ENCODE peak calls at places on chromosome 17, in four cellular contexts. M, S, K and L are unnamed samples.

GRCh38 chr17:17420035-17420434 is 56.8 kb upstream of the MED9 start:
- DNase-seq in S (no peak), K (no peak), M (no peak), L (no peak)

GRCh38 chr17:74117087-74117486 is 86.4 kb upstream of the RPL38 start:
- DNase-seq in S (no peak), M (no peak), K (no peak), L (no peak)

GRCh38 chr17:37614391-37614790 is 5.2 kb upstream of the SYNRG start:
- DNase-seq in K (peak), S (no peak), M (peak), L (peak)

GRCh38 chr17:9805769-9806168 is 14.4 kb upstream of the DHRS7C start:
- DNase-seq in M (no peak), K (no peak), S (no peak), L (no peak)

GRCh38 chr17:7325031-7325528 is 4.1 kb downstream of the NEURL4 start:
- DNase-seq in K (no peak), M (no peak), S (no peak), L (no peak)

GRCh38 chr17:15096511-15096910 is 168.6 kb downstream of the PMP22 start:
- DNase-seq in S (no peak), M (no peak), K (no peak), L (no peak)

GRCh38 chr17:78224226-78225087 is 7.0 kb upstream of the TMEM235 start:
- DNase-seq in K (no peak), S (no peak), M (no peak), L (no peak)

GRCh38 chr17:67639555-67639954 is 78.2 kb upstream of the NOL11 start:
- DNase-seq in S (no peak), M (no peak), K (no peak), L (no peak)

GRCh38 chr17:80591788-80592187 is 47.1 kb downstream of the RPTOR start:
- DNase-seq in S (no peak), K (no peak), M (no peak), L (no peak)

GRCh38 chr17:79169861-79170260 is 95.2 kb downstream of the ENGASE start:
- DNase-seq in K (no peak), S (no peak), M (no peak), L (no peak)

GRCh38 chr17:46984892-46985291 is 5.8 kb upstream of the RPRML start:
- DNase-seq in K (no peak), M (no peak), S (no peak), L (no peak)

GRCh38 chr17:11493947-11494346 is 104.3 kb upstream of the DNAH9 start:
- DNase-seq in K (no peak), M (no peak), S (no peak), L (no peak)

GRCh38 chr17:32742686-32743538 is 134.0 kb downstream of the MYO1D start:
- DNase-seq in M (no peak), K (no peak), S (no peak), L (no peak)

GRCh38 chr17:61694095-61694494 is 103.1 kb upstream of the NACA2 start:
- DNase-seq in K (no peak), S (no peak), M (no peak), L (no peak)

GRCh38 chr17:12522743-12523181 is 142.9 kb upstream of the MYOCD start:
- DNase-seq in S (no peak), M (no peak), K (peak), L (no peak)

GRCh38 chr17:17987901-17988300 is 15.2 kb downstream of the DRC3 start:
- DNase-seq in M (no peak), S (no peak), K (no peak), L (no peak)

GRCh38 chr17:59963738-59964454 is 644 bp downstream of the RNFT1 start:
- DNase-seq in S (peak), M (peak), K (peak), L (peak)

GRCh38 chr17:67439269-67439668 is 62.2 kb downstream of the PITPNC1 start:
- DNase-seq in S (no peak), M (no peak), K (no peak), L (no peak)

GRCh38 chr17:45090711-45091110 is 29.6 kb downstream of the NMT1 start:
- DNase-seq in K (peak), M (no peak), S (no peak), L (no peak)

GRCh38 chr17:45234641-45235040 is 13.0 kb downstream of the FMNL1 start:
- DNase-seq in S (no peak), M (peak), K (no peak), L (no peak)

GRCh38 chr17:17096438-17097178 is 54.4 kb downstream of the MPRIP start:
- DNase-seq in K (peak), S (no peak), M (no peak), L (no peak)

GRCh38 chr17:42227849-42228696 is 33.8 kb upstream of the GHDC start:
- DNase-seq in S (no peak), M (no peak), K (no peak), L (no peak)

GRCh38 chr17:42023524-42024349 is 3.8 kb downstream of the NKIRAS2 start:
- DNase-seq in K (no peak), M (no peak), S (no peak), L (no peak)

GRCh38 chr17:26818736-26819135 is 475.2 kb upstream of the WSB1 start:
- DNase-seq in K (no peak), S (no peak), M (peak), L (no peak)

GRCh38 chr17:5585814-5586558 is 1.7 kb upstream of the NLRP1 start:
- DNase-seq in M (no peak), S (no peak), K (peak), L (no peak)

GRCh38 chr17:73068322-73069153 is 23.9 kb downstream of the SLC39A11 start:
- DNase-seq in S (no peak), M (no peak), K (peak), L (no peak)

GRCh38 chr17:28763137-28763799 is 19.5 kb downstream of the TRAF4 start:
- DNase-seq in M (no peak), S (no peak), K (no peak), L (no peak)

GRCh38 chr17:63718981-63719380 is 19.1 kb upstream of the LIMD2 start:
- DNase-seq in M (no peak), S (no peak), K (no peak), L (no peak)

GRCh38 chr17:33990943-33991706 is 264.0 kb upstream of the CCL2 start:
- DNase-seq in S (no peak), K (no peak), M (peak), L (no peak)

GRCh38 chr17:78658281-78658785 is 81.1 kb upstream of the DNAH17 start:
- DNase-seq in M (no peak), K (peak), S (no peak), L (no peak)

GRCh38 chr17:4940625-4941021 is 555 bp downstream of the RNF167 start:
- DNase-seq in S (no peak), M (peak), K (no peak), L (no peak)

GRCh38 chr17:14156689-14157088 is 80.0 kb downstream of the CDRT15 start:
- DNase-seq in K (peak), M (no peak), S (no peak), L (no peak)

GRCh38 chr17:75872434-75873351 is 5.7 kb downstream of the TRIM47 start:
- DNase-seq in M (peak), K (peak), S (no peak), L (peak)

GRCh38 chr17:39244600-39245570 is 19.1 kb upstream of the STAC2 start:
- DNase-seq in S (peak), M (peak), K (peak), L (no peak)